ENCODE peak calls at places on chromosomes 5 and 9, in four cellular contexts. X is HepG2, S is H1, R is GM12878. B is an unnamed sample.

GRCh38 chr9:21989440-21990189 is 4.6 kb downstream of the CDKN2A start:
- DNase-seq in X (no peak), S (no peak), R (no peak), B (no peak)

GRCh38 chr5:93162201-93162654 is 418.8 kb downstream of the NR2F1-AS1 start:
- DNase-seq in X (no peak), S (no peak), R (no peak), B (peak)

GRCh38 chr9:134607971-134608370 is 33.6 kb upstream of the COL5A1 start:
- DNase-seq in X (no peak), S (no peak), R (no peak), B (no peak)

GRCh38 chr5:138272681-138273080 is 1.7 kb downstream of the GFRA3 start:
- DNase-seq in X (no peak), S (no peak), R (no peak), B (no peak)

GRCh38 chr9:34140853-34141252 is 14.4 kb upstream of the DCAF12 start:
- DNase-seq in X (no peak), S (no peak), R (no peak), B (no peak)

GRCh38 chr9:119802115-119802514 is 432.9 kb upstream of the BRINP1 start:
- DNase-seq in X (no peak), S (no peak), R (no peak), B (no peak)

GRCh38 chr5:108521841-108522506 is 140.1 kb upstream of the FBXL17 start:
- DNase-seq in X (peak), S (no peak), R (peak), B (peak)

GRCh38 chr9:33250458-33250995 is 10.6 kb downstream of the SPINK4 start:
- DNase-seq in X (no peak), S (no peak), R (no peak), B (no peak)

GRCh38 chr9:8823131-8823895 is 1023.7 kb upstream of the DMAC1 start:
- DNase-seq in X (no peak), S (no peak), R (no peak), B (no peak)

GRCh38 chr9:92170848-92171247 is 55.6 kb upstream of the SPTLC1 start:
- DNase-seq in X (no peak), S (no peak), R (no peak), B (no peak)

GRCh38 chr9:91162784-91163440 is 198.8 kb downstream of the AUH start:
- DNase-seq in X (no peak), S (no peak), R (peak), B (no peak)

GRCh38 chr9:136187683-136188586 is 17.0 kb downstream of the LHX3 start:
- DNase-seq in X (no peak), S (no peak), R (no peak), B (no peak)

GRCh38 chr9:134655591-134656333 is 14.2 kb downstream of the COL5A1 start:
- DNase-seq in X (no peak), S (no peak), R (no peak), B (no peak)

GRCh38 chr5:96626956-96627355 is 35.2 kb upstream of the CAST start:
- DNase-seq in X (peak), S (no peak), R (no peak), B (no peak)

DNA sequence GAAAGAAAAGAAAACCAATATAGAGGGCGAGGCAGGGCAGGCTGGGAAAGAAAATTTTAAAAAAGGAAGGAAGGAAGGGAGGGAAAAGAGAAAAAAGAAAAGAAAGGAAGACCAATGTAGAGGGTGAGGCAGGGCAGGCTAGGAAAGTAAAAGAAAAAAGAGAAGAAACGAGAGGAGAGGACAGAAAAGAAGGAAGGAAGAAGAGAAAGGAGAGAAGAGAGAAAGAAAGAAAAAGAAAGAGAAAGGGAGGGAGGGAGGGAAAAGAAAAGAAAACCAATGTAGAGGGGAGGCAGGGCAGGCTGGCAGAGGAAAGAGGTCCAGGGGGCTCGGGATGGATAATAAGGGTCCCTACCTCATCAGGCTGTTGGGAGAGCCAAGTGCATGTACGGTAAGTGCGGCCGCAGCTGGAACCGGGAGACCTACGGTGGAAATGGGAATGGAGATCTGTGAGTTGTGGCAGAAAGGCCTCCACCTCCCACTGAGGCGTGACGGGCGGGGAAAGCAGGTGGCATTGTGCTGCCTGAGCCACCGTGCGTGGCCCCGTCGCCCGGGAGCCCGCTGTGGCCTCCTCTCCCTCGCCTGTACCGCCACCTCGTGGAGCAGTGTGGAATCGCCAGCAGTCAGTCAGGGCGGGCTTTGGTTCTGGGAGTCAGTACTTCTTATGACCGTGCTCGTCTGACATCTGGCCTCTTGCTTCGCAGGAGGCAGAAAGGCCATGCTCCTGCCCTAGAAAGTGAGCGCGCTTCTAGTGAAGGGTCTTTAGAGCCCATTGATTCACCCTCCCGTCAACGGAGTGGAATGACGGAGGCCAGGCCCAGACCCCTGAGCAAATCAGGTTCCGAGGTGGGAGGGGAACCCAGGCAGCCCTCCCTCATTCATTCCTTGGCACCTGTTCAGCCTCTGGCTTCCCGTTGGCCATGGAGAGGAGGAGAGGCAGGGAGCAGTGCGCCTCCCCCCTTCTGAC is 10.4 kb upstream of the NHP2 start:
- DNase-seq in X (peak), S (no peak), R (peak), B (peak)
- TF ChIP-seq SP1 in X (peak), S (no peak), R (peak), B (no peak)

GRCh38 chr9:36968574-36969215 is 65.4 kb downstream of the PAX5 start:
- DNase-seq in X (no peak), S (no peak), R (no peak), B (no peak)
- TF ChIP-seq SUZ12 in X (no peak), S (no peak), R (no peak), B (no peak)

GRCh38 chr9:26744362-26744965 is 148.1 kb downstream of the CAAP1 start:
- DNase-seq in X (peak), S (no peak), R (no peak), B (no peak)
- TF ChIP-seq SP1 in X (no peak), S (no peak), R (no peak), B (no peak)

GRCh38 chr5:446066-446725 is 3.2 kb downstream of the EXOC3 start:
- DNase-seq in X (no peak), S (no peak), R (no peak), B (no peak)

GRCh38 chr5:448766-449090 is 5.8 kb downstream of the EXOC3 start:
- DNase-seq in X (no peak), S (no peak), R (no peak), B (no peak)

GRCh38 chr5:448061-448765 is 5.2 kb downstream of the EXOC3 start:
- DNase-seq in X (no peak), S (no peak), R (no peak), B (no peak)

GRCh38 chr5:446864-447263 is 3.9 kb downstream of the EXOC3 start:
- DNase-seq in X (peak), S (no peak), R (no peak), B (peak)

DNA sequence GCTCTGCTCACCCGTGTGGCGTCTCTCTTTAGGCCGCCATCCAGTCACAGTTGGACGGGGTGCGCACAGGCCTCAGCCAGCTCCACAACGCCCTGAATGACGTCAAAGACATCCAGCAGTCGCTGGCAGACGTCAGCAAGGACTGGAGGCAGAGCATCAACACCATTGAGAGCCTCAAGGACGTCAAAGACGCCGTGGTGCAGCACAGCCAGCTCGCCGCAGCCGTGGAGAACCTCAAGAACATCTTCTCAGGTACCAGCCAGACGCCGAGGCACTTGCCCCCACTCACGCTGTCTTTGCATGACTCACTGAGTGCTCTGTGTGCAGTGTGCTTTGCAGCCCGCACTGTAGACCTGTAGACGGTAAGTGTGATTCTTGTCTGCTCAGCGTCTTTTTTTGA is 4.5 kb downstream of the EXOC3 start:
- DNase-seq in X (no peak), S (no peak), R (no peak), B (no peak)
- TF ChIP-seq SUZ12 in X (no peak), S (no peak), R (no peak), B (no peak)

GRCh38 chr5:51194626-51195025 is 188.6 kb upstream of the ISL1 start:
- DNase-seq in X (no peak), S (no peak), R (no peak), B (no peak)
- TF ChIP-seq SP1 in X (no peak), S (no peak), R (no peak), B (no peak)

DNA sequence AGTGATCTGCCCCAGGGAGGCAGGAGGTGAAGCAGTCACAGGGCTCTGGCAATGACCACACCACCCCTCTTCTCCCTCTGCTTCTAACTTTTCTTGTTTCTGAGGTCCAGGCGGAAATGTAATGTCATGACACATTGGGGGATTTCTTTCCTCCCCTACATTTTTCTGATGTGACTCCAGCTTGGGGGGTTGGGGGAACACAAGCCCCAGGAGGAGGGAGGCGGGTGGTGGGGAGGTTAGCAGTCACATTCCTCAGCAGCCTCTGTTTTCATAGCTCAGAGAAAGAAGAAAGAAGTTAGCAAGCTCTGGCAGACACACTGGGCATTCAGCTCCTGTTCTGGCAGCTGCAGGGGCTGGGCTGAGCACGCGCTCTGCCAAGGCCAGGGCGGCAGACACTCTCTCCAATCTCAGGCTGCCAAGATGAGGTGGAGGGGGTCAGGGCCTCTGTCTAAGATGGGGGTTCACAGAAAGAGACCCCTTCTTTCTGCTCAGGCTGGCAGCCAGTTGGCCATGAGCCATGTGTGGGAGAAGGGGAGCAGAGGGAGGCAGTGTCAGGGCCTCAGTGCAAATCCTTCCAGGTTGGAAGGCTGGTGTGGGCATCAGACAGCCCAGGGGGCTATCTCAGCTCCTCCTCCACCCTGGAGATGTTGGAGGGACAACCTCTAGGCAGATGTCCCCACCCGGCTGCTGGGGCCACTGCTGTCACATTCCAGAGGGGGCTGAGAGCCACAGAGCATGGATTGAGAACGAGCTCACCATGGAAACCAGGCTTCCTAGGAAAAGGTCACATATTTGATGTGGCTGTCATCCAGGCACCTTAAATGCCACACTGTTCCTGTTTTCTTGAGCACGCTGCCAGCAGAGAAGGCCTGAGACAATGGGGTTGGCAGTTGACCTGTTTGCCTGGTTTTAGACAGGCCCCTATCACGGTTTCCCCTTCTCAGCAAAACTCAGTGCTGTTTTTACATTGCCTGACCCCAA is 20.1 kb upstream of the PFDN1 start:
- DNase-seq in X (peak), S (no peak), R (no peak), B (no peak)
- TF ChIP-seq SUZ12 in X (no peak), S (no peak), R (no peak), B (no peak)

GRCh38 chr5:130109152-130109551 is 204.9 kb downstream of the CHSY3 start:
- DNase-seq in X (peak), S (no peak), R (no peak), B (peak)
- TF ChIP-seq SP1 in X (no peak), S (no peak), R (no peak), B (no peak)